ENCODE peak calls at places on chromosomes 11 and 22, in four cellular contexts. Z, T, F and Q are unnamed samples.

GRCh38 chr11:64304032-64304315 is 1.4 kb upstream of the ESRRA start:
- DNase-seq in Z (no peak), T (no peak), F (no peak), Q (no peak)

GRCh38 chr11:64858467-64859401 is 14.3 kb upstream of the CDC42BPG start:
- DNase-seq in Z (no peak), T (no peak), F (no peak), Q (no peak)

GRCh38 chr11:12581923-12582322 is 92.3 kb upstream of the TEAD1 start:
- DNase-seq in Z (no peak), T (no peak), F (peak), Q (no peak)

GRCh38 chr11:106565326-106565725 is 452.9 kb downstream of the GUCY1A2 start:
- DNase-seq in Z (no peak), T (no peak), F (no peak), Q (no peak)

GRCh38 chr11:73623651-73624050 is 22.7 kb upstream of the PLEKHB1 start:
- DNase-seq in Z (peak), T (no peak), F (no peak), Q (no peak)

GRCh38 chr11:14537134-14537599 is 17.0 kb upstream of the PSMA1 start:
- DNase-seq in Z (peak), T (no peak), F (no peak), Q (no peak)

GRCh38 chr22:20243545-20244249 is 24.4 kb downstream of the RTN4R start:
- DNase-seq in Z (peak), T (peak), F (peak), Q (peak)

GRCh38 chr11:34926101-34926830 is 9.8 kb downstream of the PDHX start:
- DNase-seq in Z (peak), T (no peak), F (no peak), Q (no peak)

GRCh38 chr11:11578542-11578941 is 43.3 kb downstream of the GALNT18 start:
- DNase-seq in Z (no peak), T (no peak), F (no peak), Q (no peak)

GRCh38 chr11:33515347-33515746 is 185.3 kb downstream of the C11orf91 start:
- DNase-seq in Z (no peak), T (no peak), F (no peak), Q (no peak)

GRCh38 chr11:62850911-62851806 is 11.8 kb upstream of the WDR74 start:
- DNase-seq in Z (no peak), T (peak), F (no peak), Q (no peak)

GRCh38 chr11:125337836-125338235 is 158.2 kb downstream of the FEZ1 start:
- DNase-seq in Z (no peak), T (no peak), F (no peak), Q (no peak)

GRCh38 chr11:124971810-124972209 is 17.8 kb downstream of the CCDC15 start:
- DNase-seq in Z (no peak), T (no peak), F (no peak), Q (no peak)

GRCh38 chr11:68335693-68336092 is 23.3 kb downstream of the LRP5 start:
- DNase-seq in Z (no peak), T (no peak), F (no peak), Q (no peak)

GRCh38 chr11:14861680-14862079 is 30.4 kb downstream of the CYP2R1 start:
- DNase-seq in Z (peak), T (no peak), F (no peak), Q (no peak)

GRCh38 chr11:114171257-114172054 is 111.9 kb downstream of the ZBTB16 start:
- DNase-seq in Z (peak), T (no peak), F (peak), Q (no peak)

GRCh38 chr11:64801591-64802369 is 1.2 kb downstream of the MAP4K2 start:
- DNase-seq in Z (no peak), T (no peak), F (no peak), Q (no peak)

GRCh38 chr11:33912405-33913361 is 20.8 kb upstream of the LMO2 start:
- DNase-seq in Z (no peak), T (peak), F (no peak), Q (no peak)

GRCh38 chr11:22194907-22195306 is 2.0 kb downstream of the ANO5 start:
- DNase-seq in Z (no peak), T (no peak), F (no peak), Q (no peak)

GRCh38 chr11:22192289-22192641 is 620 bp upstream of the ANO5 start:
- DNase-seq in Z (peak), T (no peak), F (no peak), Q (no peak)

GRCh38 chr11:22192642-22193347 is at the start of gene ANO5:
- DNase-seq in Z (peak), T (peak), F (peak), Q (peak)

GRCh38 chr11:22190827-22191463 is 1.9 kb upstream of the ANO5 start:
- DNase-seq in Z (no peak), T (no peak), F (no peak), Q (no peak)

DNA sequence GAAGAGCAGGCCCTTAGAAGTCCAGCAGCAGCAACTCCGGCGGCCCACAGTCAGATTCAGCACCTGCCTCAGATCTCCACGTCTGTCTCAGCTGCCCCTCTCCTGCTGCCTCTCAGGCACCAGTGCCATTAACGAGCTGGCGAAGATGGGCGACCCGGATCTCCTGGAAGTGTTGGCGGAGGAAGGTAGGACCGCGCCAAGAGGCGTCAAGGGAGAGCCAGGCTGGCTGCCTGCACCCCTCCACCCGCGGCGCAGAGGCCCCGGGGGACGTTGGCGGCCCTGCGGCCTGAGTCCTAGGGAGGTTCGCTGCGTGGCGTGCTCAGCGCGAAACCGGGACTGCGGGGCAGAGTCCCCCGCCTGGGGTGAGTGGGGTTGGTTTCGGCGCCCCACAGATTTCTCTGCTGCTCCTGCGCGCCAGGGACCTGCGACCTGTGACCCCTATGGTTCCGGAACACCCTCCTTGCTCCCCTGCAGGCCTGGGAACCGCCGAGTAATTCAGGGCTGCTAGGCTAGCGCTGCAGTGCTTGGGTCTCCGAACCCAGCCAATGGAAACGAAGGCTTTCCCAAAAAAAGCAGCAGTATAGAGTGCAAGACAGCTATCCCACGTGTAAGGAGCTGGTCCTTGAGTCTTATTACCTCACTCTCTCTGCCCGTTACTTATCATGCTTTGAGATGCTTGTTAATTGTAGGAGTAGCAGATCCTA is 615 bp downstream of the ANO5 start:
- DNase-seq in Z (peak), T (no peak), F (peak), Q (peak)
- H3K4me3 ChIP-seq in Z (peak), T (peak), F (peak), Q (peak)

GRCh38 chr11:96254087-96254486 is 88.9 kb downstream of the MAML2 start:
- DNase-seq in Z (peak), T (no peak), F (no peak), Q (no peak)

GRCh38 chr11:96256213-96256580 is 86.8 kb downstream of the MAML2 start:
- DNase-seq in Z (no peak), T (no peak), F (no peak), Q (no peak)

GRCh38 chr11:96257036-96257435 is 86.0 kb downstream of the MAML2 start:
- DNase-seq in Z (no peak), T (no peak), F (no peak), Q (no peak)

GRCh38 chr11:96256604-96257003 is 86.4 kb downstream of the MAML2 start:
- DNase-seq in Z (no peak), T (no peak), F (no peak), Q (no peak)

GRCh38 chr11:96254854-96255253 is 88.1 kb downstream of the MAML2 start:
- DNase-seq in Z (no peak), T (no peak), F (no peak), Q (no peak)
- H3K27ac ChIP-seq in Z (peak), T (no peak), F (peak), Q (no peak)

GRCh38 chr22:39241632-39242388 is 3.0 kb downstream of the PDGFB start:
- DNase-seq in Z (no peak), T (no peak), F (no peak), Q (no peak)
- H3K4me3 ChIP-seq in Z (no peak), T (no peak), F (peak), Q (peak)

DNA sequence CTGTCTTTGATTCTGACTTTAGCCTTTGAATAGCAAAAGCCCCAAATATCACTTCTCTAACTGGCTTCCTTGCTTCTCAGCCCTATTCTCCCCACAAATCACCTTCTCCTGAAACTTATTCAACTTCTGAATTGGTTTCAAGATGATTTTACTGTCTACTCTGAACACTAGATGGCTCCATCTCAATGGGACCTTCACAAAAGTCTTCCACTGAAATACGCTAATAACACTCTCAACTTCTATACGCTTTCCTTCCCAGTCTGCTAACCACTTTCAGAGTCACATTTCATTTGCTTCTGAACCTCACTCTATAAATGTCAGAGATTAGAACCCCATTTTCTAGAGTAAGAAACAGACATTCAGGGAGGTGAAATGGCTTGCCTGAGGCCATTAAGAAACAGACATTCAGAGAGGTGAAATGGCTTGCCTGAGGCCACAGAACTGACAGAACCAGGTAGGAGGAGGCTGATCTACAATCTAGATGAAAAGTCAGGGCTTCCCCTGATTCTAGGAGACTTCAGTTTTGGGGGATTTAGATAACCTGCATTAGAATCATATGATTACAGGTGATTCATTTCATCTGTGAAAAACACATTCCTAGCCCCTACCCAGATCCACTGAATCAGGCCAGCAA is 20.6 kb downstream of the MORC2 start:
- DNase-seq in Z (no peak), T (no peak), F (no peak), Q (no peak)
- H3K27ac ChIP-seq in Z (no peak), T (no peak), F (no peak), Q (peak)

DNA sequence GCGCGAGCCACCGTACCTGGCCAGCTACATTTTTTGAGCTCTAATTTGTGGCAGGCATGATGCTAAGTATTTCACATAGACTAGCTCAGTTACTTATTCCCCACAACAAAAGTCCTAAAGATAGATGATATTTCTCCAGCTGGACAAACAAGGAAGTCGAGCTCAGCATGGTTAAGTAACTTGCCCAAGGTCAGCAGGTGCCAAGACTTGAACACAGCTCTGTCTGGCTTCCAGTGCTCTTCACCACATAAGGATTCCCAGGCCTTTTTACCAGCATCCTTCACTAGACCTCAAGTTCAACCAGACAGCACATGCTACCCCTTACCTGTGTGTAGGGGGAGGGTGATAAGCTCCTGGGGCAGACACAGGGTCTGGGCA is 177.3 kb upstream of the NCAM1 start:
- DNase-seq in Z (no peak), T (no peak), F (no peak), Q (no peak)
- H3K4me3 ChIP-seq in Z (no peak), T (no peak), F (no peak), Q (peak)

GRCh38 chr11:2507945-2508749 is 63.3 kb downstream of the KCNQ1 start:
- DNase-seq in Z (no peak), T (no peak), F (no peak), Q (no peak)

GRCh38 chr11:2510626-2511402 is 66.0 kb downstream of the KCNQ1 start:
- DNase-seq in Z (no peak), T (no peak), F (peak), Q (no peak)

GRCh38 chr11:2507212-2507901 is 62.5 kb downstream of the KCNQ1 start:
- DNase-seq in Z (no peak), T (no peak), F (no peak), Q (no peak)

GRCh38 chr11:2509481-2510001 is 64.7 kb downstream of the KCNQ1 start:
- DNase-seq in Z (no peak), T (no peak), F (peak), Q (peak)

GRCh38 chr11:2508793-2509192 is 64.0 kb downstream of the KCNQ1 start:
- DNase-seq in Z (no peak), T (no peak), F (no peak), Q (no peak)
- H3K27ac ChIP-seq in Z (no peak), T (no peak), F (no peak), Q (no peak)

GRCh38 chr22:22821340-22821739 is 66.3 kb upstream of the IGLL5 start:
- DNase-seq in Z (no peak), T (no peak), F (no peak), Q (no peak)
- H3K4me3 ChIP-seq in Z (no peak), T (no peak), F (no peak), Q (no peak)

GRCh38 chr11:17541330-17541885 is 2.8 kb downstream of the USH1C start:
- DNase-seq in Z (no peak), T (no peak), F (no peak), Q (no peak)

GRCh38 chr11:17543041-17543440 is 1.2 kb downstream of the USH1C start:
- DNase-seq in Z (no peak), T (no peak), F (no peak), Q (no peak)

GRCh38 chr11:17540807-17541206 is 3.4 kb downstream of the USH1C start:
- DNase-seq in Z (no peak), T (no peak), F (no peak), Q (no peak)

GRCh38 chr11:17543574-17544180 is 539 bp downstream of the USH1C start:
- DNase-seq in Z (no peak), T (no peak), F (no peak), Q (no peak)

GRCh38 chr11:17542249-17542648 is 2.0 kb downstream of the USH1C start:
- DNase-seq in Z (peak), T (no peak), F (no peak), Q (no peak)
- H3K27ac ChIP-seq in Z (peak), T (no peak), F (no peak), Q (no peak)